ENCODE peak calls at places on chromosomes 12 and 14, in six cellular contexts. G, A, H, C, B and E are unnamed samples.

GRCh38 chr12:74897425-74898211 is 312.0 kb downstream of the KCNC2 start:
- DNase-seq in G (no peak), A (no peak), H (peak; percentile 27), C (no peak), B (no peak), E (no peak)

GRCh38 chr14:90273532-90273931 is 17.2 kb downstream of the PSMC1 start:
- DNase-seq in G (no peak), A (no peak), H (no peak), C (no peak), B (no peak), E (no peak)

GRCh38 chr12:29158364-29158763 is 9.3 kb downstream of the FAR2 start:
- DNase-seq in G (no peak), A (no peak), H (no peak), C (no peak), B (no peak), E (no peak)

GRCh38 chr14:50363734-50364113 is 33.0 kb downstream of the CDKL1 start:
- DNase-seq in G (no peak), A (no peak), H (peak; percentile 67), C (peak; percentile 49), B (no peak), E (peak; percentile 78)

GRCh38 chr14:60165547-60165876 is 314 bp upstream of the DHRS7 start:
- DNase-seq in G (no peak), A (no peak), H (no peak), C (no peak), B (no peak), E (no peak)

GRCh38 chr12:95789126-95790024 is 1.2 kb downstream of the NTN4 start:
- DNase-seq in G (peak; percentile 43), A (peak; percentile 48), H (no peak), C (peak; percentile 49), B (no peak), E (no peak)

GRCh38 chr12:75890141-75890540 is 141.4 kb downstream of the PHLDA1 start:
- DNase-seq in G (no peak), A (no peak), H (no peak), C (no peak), B (no peak), E (no peak)

GRCh38 chr14:93969082-93969828 is 7.1 kb downstream of the ASB2 start:
- DNase-seq in G (no peak), A (no peak), H (no peak), C (no peak), B (no peak), E (peak; percentile 47)

GRCh38 chr14:94544726-94545125 is 16.5 kb upstream of the SERPINA4 start:
- DNase-seq in G (no peak), A (no peak), H (no peak), C (no peak), B (no peak), E (no peak)

GRCh38 chr14:24863933-24864708 is 185.8 kb downstream of the STXBP6 start:
- DNase-seq in G (no peak), A (no peak), H (no peak), C (no peak), B (no peak), E (no peak)

GRCh38 chr12:6563448-6564050 is 4.5 kb downstream of the NOP2 start:
- DNase-seq in G (no peak), A (peak; percentile 73), H (peak; percentile 28), C (peak; percentile 73), B (no peak), E (peak; percentile 13)

GRCh38 chr14:69312608-69313007 is 52.6 kb downstream of the GALNT16 start:
- DNase-seq in G (peak; percentile 47), A (no peak), H (no peak), C (no peak), B (no peak), E (no peak)

GRCh38 chr12:33330940-33331339 is 108.7 kb downstream of the SYT10 start:
- DNase-seq in G (peak; percentile 23), A (no peak), H (no peak), C (no peak), B (no peak), E (no peak)

GRCh38 chr12:1117970-1118563 is 127.0 kb downstream of the ERC1 start:
- DNase-seq in G (peak; percentile 60), A (peak; percentile 76), H (peak; percentile 74), C (peak; percentile 71), B (peak; percentile 27), E (peak; percentile 34)

GRCh38 chr14:67129768-67130167 is 59.5 kb upstream of the GARIN2 start:
- DNase-seq in G (no peak), A (no peak), H (no peak), C (no peak), B (no peak), E (no peak)

GRCh38 chr12:51389302-51389999 is 1.8 kb downstream of the GALNT6 start:
- DNase-seq in G (no peak), A (no peak), H (no peak), C (peak; percentile 59), B (no peak), E (no peak)

GRCh38 chr12:2432856-2433255 is 361.9 kb upstream of the FKBP4 start:
- DNase-seq in G (no peak), A (no peak), H (no peak), C (no peak), B (no peak), E (no peak)

GRCh38 chr14:68795602-68796417 is 2.9 kb upstream of the ZFP36L1 start:
- DNase-seq in G (peak; percentile 82), A (peak; percentile 88), H (peak; percentile 77), C (peak; percentile 84), B (no peak), E (peak; percentile 83)

GRCh38 chr14:35052637-35053036 is 6.6 kb downstream of the FAM177A1 start:
- DNase-seq in G (no peak), A (no peak), H (no peak), C (peak; percentile 14), B (no peak), E (no peak)
- H3K4me3 ChIP-seq in G (no peak overlapping the region), A (no peak overlapping the region), H (no peak overlapping the region), C (no peak overlapping the region), B (no peak overlapping the region), E (no peak overlapping the region)

DNA sequence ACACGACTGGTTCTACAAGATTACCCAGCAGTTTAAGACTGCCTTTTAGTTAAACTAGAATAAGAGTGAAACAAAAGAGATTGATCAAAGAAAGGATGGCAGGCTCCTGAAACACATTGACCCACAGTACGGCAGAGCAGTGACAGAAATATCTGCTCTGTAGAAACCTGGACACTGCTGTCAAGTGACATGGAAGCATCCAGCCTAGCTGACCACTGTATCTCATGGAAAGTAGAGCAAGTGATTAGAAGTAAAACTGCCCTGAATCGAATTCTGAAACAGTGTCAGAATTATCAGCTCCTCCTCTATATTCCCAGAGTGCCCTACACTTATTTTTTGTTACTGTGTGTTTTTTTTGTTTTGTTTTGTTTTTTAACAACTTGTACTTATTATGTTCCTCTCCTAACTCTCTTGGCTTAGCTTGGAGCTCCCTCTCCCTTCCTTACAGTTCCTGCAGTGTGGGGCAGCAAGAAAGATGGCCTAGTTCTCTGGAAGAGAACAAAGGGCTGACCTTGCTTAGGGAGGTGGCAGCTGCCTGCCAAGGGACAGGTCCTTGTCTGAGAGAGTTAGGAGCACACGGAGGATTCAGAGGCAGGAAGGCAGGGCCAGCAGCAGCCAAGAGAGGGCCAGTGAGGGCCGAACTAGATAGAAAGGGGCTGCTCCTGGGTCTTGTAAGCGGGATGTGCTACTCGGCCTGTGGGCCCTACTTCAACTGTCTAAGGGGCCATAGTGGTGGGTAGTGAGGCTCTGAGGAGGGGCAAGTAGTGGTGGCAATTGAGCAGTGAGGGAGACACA is 97.2 kb downstream of the PTPRR start:
- DNase-seq in G (no peak), A (peak; percentile 19), H (no peak), C (no peak), B (no peak), E (no peak)
- TF ChIP-seq CTCF in G (no peak), A (peak; percentile 13), H (no peak), C (no peak), B (no peak), E (no peak)

GRCh38 chr12:53217049-53217929 is 10.2 kb upstream of the ITGB7 start:
- DNase-seq in G (peak; percentile 48), A (peak; percentile 79), H (no peak), C (peak; percentile 88), B (no peak), E (no peak)

GRCh38 chr12:53219116-53219955 is 12.3 kb upstream of the ITGB7 start:
- DNase-seq in G (no peak), A (no peak), H (peak; percentile 7), C (peak; percentile 55), B (no peak), E (peak; percentile 66)

GRCh38 chr12:53218551-53219114 is 11.6 kb upstream of the ITGB7 start:
- DNase-seq in G (no peak), A (no peak), H (no peak), C (peak; percentile 51), B (no peak), E (no peak)

GRCh38 chr12:53219956-53220856 is 11.8 kb downstream of the RARG start:
- DNase-seq in G (peak; percentile 61), A (peak; percentile 80), H (peak; percentile 76), C (peak; percentile 80), B (no peak), E (peak; percentile 71)

DNA sequence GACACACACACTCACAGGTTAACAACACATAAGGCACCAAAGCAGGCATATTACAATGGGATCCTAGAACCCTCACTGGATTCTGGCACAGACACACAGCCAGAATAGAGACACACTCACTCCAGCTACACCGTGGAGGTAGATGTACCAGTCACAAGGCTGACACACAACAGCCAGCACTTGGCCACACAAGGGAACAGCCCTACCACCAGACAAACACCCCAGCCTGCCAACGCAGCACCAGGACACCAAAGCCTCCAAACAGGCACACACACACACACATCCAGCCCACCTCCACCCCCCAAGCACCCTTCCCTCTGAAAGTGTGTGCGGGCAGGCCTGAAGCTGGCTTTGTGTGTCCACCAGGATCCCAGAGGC is 10.9 kb upstream of the ITGB7 start:
- DNase-seq in G (no peak), A (no peak), H (no peak), C (peak; percentile 60), B (no peak), E (no peak)
- H3K4me3 ChIP-seq in G (peak overlapping the region; percentile 58), A (peak overlapping the region; percentile 51), H (no peak overlapping the region), C (no peak overlapping the region), B (peak overlapping the region; percentile 83), E (no peak overlapping the region)

DNA sequence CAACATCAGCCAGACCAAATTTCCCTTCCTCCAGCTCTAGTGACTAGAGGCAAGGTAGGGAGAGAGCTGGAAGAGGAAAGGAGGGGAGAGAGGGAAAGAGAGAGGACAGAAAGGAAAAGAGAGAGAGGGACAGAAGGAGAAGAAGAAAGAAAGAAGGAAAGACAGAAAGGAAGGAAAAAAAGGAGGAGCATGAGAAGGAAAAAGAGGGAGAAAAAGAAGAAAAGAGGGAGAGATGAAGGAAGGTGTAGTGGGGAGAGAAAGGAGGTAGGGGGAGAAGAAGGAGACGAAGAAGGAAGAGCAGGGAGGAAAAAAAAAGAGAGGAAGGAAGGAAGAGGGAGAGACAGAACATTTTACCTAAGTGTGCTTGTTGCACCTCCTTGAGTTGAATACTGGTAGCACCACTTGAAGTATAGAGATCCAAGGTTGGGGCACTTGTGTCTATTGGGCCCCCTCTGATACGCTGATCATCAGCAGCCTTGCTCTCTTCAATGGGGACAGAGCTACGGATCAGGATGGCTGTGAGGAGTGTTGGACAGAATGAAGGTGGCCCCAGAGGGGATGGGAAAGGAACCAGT is 232.5 kb downstream of the SUDS3 start:
- DNase-seq in G (no peak), A (no peak), H (no peak), C (no peak), B (no peak), E (no peak)
- TF ChIP-seq CTCF in G (no peak), A (no peak), H (no peak), C (no peak), B (no peak), E (no peak)

DNA sequence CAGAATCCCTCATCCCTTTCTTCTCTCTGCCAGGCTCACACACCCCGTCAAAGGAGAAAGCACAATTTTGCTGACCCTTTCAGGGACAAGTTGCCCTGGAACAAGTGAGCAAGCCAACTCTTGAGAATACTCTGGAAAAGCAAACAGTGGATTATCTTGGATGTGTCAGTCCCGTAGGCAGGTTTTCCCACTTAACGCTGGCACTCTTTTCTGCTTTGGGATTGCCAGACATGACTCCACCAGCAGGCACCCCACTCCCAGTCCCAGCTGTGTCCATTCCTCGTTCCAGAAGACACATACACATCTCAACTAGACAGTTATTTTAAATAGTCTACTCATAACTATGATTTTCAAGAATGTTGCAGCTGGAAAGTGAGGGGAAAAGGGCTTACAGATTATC is 145.5 kb upstream of the CDKN3 start:
- DNase-seq in G (no peak), A (no peak), H (no peak), C (no peak), B (no peak), E (no peak)
- H3K4me3 ChIP-seq in G (no peak overlapping the region), A (no peak overlapping the region), H (no peak overlapping the region), C (no peak overlapping the region), B (no peak overlapping the region), E (no peak overlapping the region)